ENCODE peak calls at places on chromosomes 6 and 20, in five cellular contexts. N is anterior cingulate cortex; S is H7; B is A549; A is stimulated activated CD8-positive, alpha-beta memory T cell treated with anti-CD3 and anti-CD28 coated beads, Interleukin-4, amount 100 ng/mL, for 1 hour. K is an unnamed sample.

GRCh38 chr6:125067552-125067951 is 86.0 kb upstream of the TPD52L1 start:
- DNase-seq in A (no peak), N (no peak), S (no peak), B (no peak), K (no peak)

GRCh38 chr20:48614593-48615274 is 213.1 kb downstream of the PREX1 start:
- DNase-seq in B (no peak), S (no peak), N (no peak), A (no peak), K (no peak)

GRCh38 chr6:54431466-54431865 is 123.2 kb downstream of the TINAG start:
- DNase-seq in B (no peak), S (no peak), A (no peak), N (no peak), K (no peak)

GRCh38 chr6:155414049-155414448 is 41.6 kb downstream of the NOX3 start:
- DNase-seq in S (no peak), B (no peak), A (no peak), N (no peak), K (no peak)

GRCh38 chr6:159043986-159044385 is 805 bp downstream of the TAGAP start:
- DNase-seq in N (no peak), A (no peak), S (no peak), B (no peak), K (no peak)

GRCh38 chr6:27776504-27776903 is 135.7 kb downstream of the OR2B2 start:
- DNase-seq in S (no peak), A (no peak), N (no peak), B (no peak), K (no peak)

GRCh38 chr20:35171438-35171752 is 477 bp upstream of the PROCR start:
- DNase-seq in N (no peak), S (no peak), B (no peak), A (no peak), K (no peak)

GRCh38 chr6:38681850-38682249 is 21.1 kb downstream of the GLO1 start:
- DNase-seq in B (no peak), A (no peak), S (no peak), N (no peak), K (no peak)

GRCh38 chr20:36501367-36502006 is 39.8 kb upstream of the MYL9 start:
- DNase-seq in A (no peak), S (no peak), B (no peak), N (no peak), K (no peak)

GRCh38 chr20:7171911-7172310 is 404.4 kb downstream of the BMP2 start:
- DNase-seq in S (no peak), A (no peak), B (no peak), N (no peak), K (peak; percentile 19)

GRCh38 chr6:170186006-170186908 is 104.6 kb downstream of the DLL1 start:
- DNase-seq in B (no peak), A (no peak), S (peak; percentile 45), N (no peak), K (no peak)

GRCh38 chr20:46430921-46431712 is 24.7 kb upstream of the ELMO2 start:
- DNase-seq in N (no peak), S (no peak), B (no peak), A (no peak), K (no peak)

GRCh38 chr6:169824021-169824420 is 72.6 kb downstream of the ERMARD start:
- DNase-seq in S (no peak), B (no peak), N (no peak), A (no peak), K (no peak)

GRCh38 chr6:138377844-138378243 is at the start of gene SMIM28:
- DNase-seq in S (no peak), A (no peak), B (no peak), N (no peak), K (no peak)

GRCh38 chr20:2237059-2237458 is 58.7 kb upstream of the TGM3 start:
- DNase-seq in A (no peak), B (no peak), N (peak; percentile 47), S (no peak), K (peak; percentile 13)

GRCh38 chr6:91299544-91300491 is 712.9 kb upstream of the MAP3K7 start:
- DNase-seq in N (no peak), A (no peak), B (no peak), S (peak; percentile 27), K (peak; percentile 78)

GRCh38 chr6:54716869-54717268 is 129.7 kb upstream of the FAM83B start:
- DNase-seq in S (no peak), A (no peak), N (no peak), B (no peak), K (no peak)

GRCh38 chr20:63004607-63005211 is 2.1 kb downstream of the BHLHE23 start:
- DNase-seq in B (no peak), N (no peak), A (no peak), S (peak; percentile 87), K (no peak)

GRCh38 chr6:149834513-149835481 is 29.4 kb downstream of the LRP11 start:
- DNase-seq in A (peak; percentile 53), B (peak; percentile 27), S (peak; percentile 69), N (no peak), K (peak; percentile 81)

GRCh38 chr6:20943036-20943627 is 408.9 kb downstream of the CDKAL1 start:
- DNase-seq in S (no peak), A (no peak), B (no peak), N (no peak), K (no peak)

GRCh38 chr20:572752-573151 is 29.2 kb upstream of the CSNK2A1 start:
- DNase-seq in B (no peak), A (no peak), N (no peak), S (no peak), K (no peak)

GRCh38 chr20:47066484-47067270 is 172.0 kb downstream of the EYA2 start:
- DNase-seq in B (no peak), N (no peak), A (no peak), S (no peak), K (no peak)

GRCh38 chr6:16969699-16970695 is 131.9 kb upstream of the STMND1 start:
- DNase-seq in N (no peak), S (no peak), A (no peak), B (no peak), K (no peak)

GRCh38 chr20:38081575-38081974 is 48.0 kb downstream of the RPRD1B start:
- DNase-seq in S (no peak), A (no peak), B (no peak), N (no peak), K (no peak)

GRCh38 chr6:6680524-6680923 is 92.0 kb downstream of the LY86 start:
- DNase-seq in B (no peak), S (no peak), A (no peak), N (no peak), K (no peak)

GRCh38 chr20:35299780-35300179 is 7.6 kb upstream of the FAM83C start:
- DNase-seq in A (no peak), N (no peak), S (no peak), B (no peak), K (no peak)

GRCh38 chr6:155481215-155481614 is 25.6 kb upstream of the NOX3 start:
- DNase-seq in N (no peak), S (no peak), A (no peak), B (no peak), K (no peak)

GRCh38 chr6:14559754-14560527 is 442.4 kb downstream of the CD83 start:
- DNase-seq in A (no peak), B (peak; percentile 48), S (no peak), N (no peak), K (no peak)

GRCh38 chr20:63089051-63089907 is 82.5 kb upstream of the BHLHE23 start:
- DNase-seq in S (peak; percentile 64), N (no peak), A (no peak), B (no peak), K (no peak)

GRCh38 chr20:6819599-6819998 is 52.1 kb downstream of the BMP2 start:
- DNase-seq in S (no peak), N (no peak), B (no peak), A (no peak), K (no peak)

GRCh38 chr6:148364056-148364844 is 21.6 kb downstream of the SASH1 start:
- DNase-seq in N (no peak), B (no peak), A (no peak), S (no peak), K (no peak)

GRCh38 chr20:53943522-53944291 is 126.7 kb downstream of the BCAS1 start:
- DNase-seq in N (no peak), A (no peak), S (peak; percentile 36), B (peak; percentile 55), K (peak; percentile 50)

GRCh38 chr20:1803216-1804128 is 91.7 kb upstream of the SIRPA start:
- DNase-seq in A (no peak), B (no peak), N (peak; percentile 69), S (peak; percentile 87), K (peak; percentile 93)

GRCh38 chr6:119241124-119241491 is 108.5 kb downstream of the MAN1A1 start:
- DNase-seq in A (no peak), S (no peak), B (no peak), N (no peak), K (no peak)

GRCh38 chr6:56842602-56843475 is 112.1 kb upstream of the BEND6 start:
- DNase-seq in B (no peak), S (peak; percentile 77), A (no peak), N (peak; percentile 38), K (peak; percentile 66)

GRCh38 chr20:42530855-42531674 is 658.6 kb downstream of the PTPRT start:
- DNase-seq in S (peak; percentile 45), N (peak; percentile 22), B (peak; percentile 11), A (no peak), K (peak; percentile 13)

GRCh38 chr6:148998704-148999103 is 251.9 kb downstream of the UST start:
- DNase-seq in N (no peak), S (no peak), A (no peak), B (no peak), K (no peak)

GRCh38 chr6:132733814-132734213 is 20.0 kb upstream of the VNN1 start:
- DNase-seq in N (no peak), B (no peak), S (no peak), A (no peak), K (no peak)

GRCh38 chr20:58433759-58434158 is 44.7 kb downstream of the VAPB start:
- DNase-seq in S (no peak), B (no peak), A (no peak), N (no peak), K (no peak)

K was measured in GM23338.